ENCODE peak calls at places on chromosomes 3 and 15, in four cellular contexts. Q, S, J and V are unnamed samples. For H3K4me1, the result is how much of the 10 kb centered on the place peaks cover.

GRCh38 chr3:177354461-177354860 is 157.2 kb upstream of the TBL1XR1 start:
- DNase-seq in J (no peak), S (no peak), Q (no peak), V (no peak)

GRCh38 chr15:88108991-88109390 is 147.5 kb downstream of the NTRK3 start:
- DNase-seq in Q (no peak), J (no peak), S (no peak), V (no peak)

GRCh38 chr15:39599871-39600270 is 19.0 kb downstream of the THBS1 start:
- DNase-seq in J (no peak), S (no peak), Q (no peak), V (no peak)

GRCh38 chr3:69999191-70000027 is at the start of gene SAMMSON:
- DNase-seq in S (no peak), J (no peak), Q (no peak), V (no peak)

GRCh38 chr3:41131224-41131623 is 68.1 kb upstream of the CTNNB1 start:
- DNase-seq in S (no peak), J (no peak), Q (no peak), V (no peak)

GRCh38 chr15:70081612-70082011 is 16.1 kb downstream of the TLE3 start:
- DNase-seq in J (no peak), Q (no peak), S (peak), V (no peak)

GRCh38 chr3:159390656-159391055 is 588.8 kb downstream of the MFSD1 start:
- DNase-seq in S (no peak), Q (no peak), J (no peak), V (no peak)

GRCh38 chr3:23966308-23966707 is 21.2 kb downstream of the NR1D2 start:
- DNase-seq in Q (no peak), S (no peak), J (no peak), V (no peak)

GRCh38 chr15:53530762-53531161 is 228.7 kb downstream of the WDR72 start:
- DNase-seq in Q (no peak), J (no peak), S (no peak), V (no peak)

GRCh38 chr15:70605606-70606410 is 157.6 kb downstream of the UACA start:
- DNase-seq in S (no peak), Q (peak), J (no peak), V (peak)

GRCh38 chr3:149401215-149401925 is 23.9 kb upstream of the TM4SF1 start:
- DNase-seq in Q (no peak), S (peak), J (no peak), V (peak)

GRCh38 chr3:130757751-130758150 is 11.1 kb upstream of the PIK3R4 start:
- DNase-seq in S (no peak), J (no peak), Q (no peak), V (no peak)

GRCh38 chr3:113535898-113536297 is 3.5 kb downstream of the SIDT1 start:
- DNase-seq in J (no peak), Q (no peak), S (peak), V (no peak)

GRCh38 chr3:113534365-113534764 is 2.0 kb downstream of the SIDT1 start:
- DNase-seq in Q (no peak), J (no peak), S (no peak), V (no peak)

GRCh38 chr3:113532698-113533533 is 561 bp downstream of the SIDT1 start:
- DNase-seq in S (peak), J (peak), Q (peak), V (peak)

GRCh38 chr3:113531826-113532697 is at the start of gene SIDT1:
- DNase-seq in Q (no peak), J (peak), S (peak), V (peak)

DNA sequence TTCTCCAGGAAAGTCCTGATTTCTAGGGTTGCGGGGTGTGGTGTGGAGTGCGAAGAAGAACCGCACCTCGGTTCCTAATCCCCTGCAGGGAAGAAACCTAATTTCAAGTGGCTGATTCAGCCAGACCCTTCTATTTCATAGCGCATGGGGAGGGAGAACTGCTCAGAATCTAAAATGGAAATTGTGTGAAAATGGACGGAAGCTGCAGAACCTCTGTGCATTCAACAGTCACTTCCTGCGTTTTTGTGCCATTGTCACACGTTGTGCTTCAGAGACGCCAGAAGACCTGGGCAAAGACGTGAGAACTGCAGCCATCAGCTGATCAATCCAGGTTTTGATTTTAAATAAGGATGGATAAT is 1.2 kb downstream of the SIDT1 start:
- DNase-seq in J (no peak), Q (no peak), S (no peak), V (no peak)
- H3K4me3 ChIP-seq in J (peak), Q (peak), S (peak), V (peak)

DNA sequence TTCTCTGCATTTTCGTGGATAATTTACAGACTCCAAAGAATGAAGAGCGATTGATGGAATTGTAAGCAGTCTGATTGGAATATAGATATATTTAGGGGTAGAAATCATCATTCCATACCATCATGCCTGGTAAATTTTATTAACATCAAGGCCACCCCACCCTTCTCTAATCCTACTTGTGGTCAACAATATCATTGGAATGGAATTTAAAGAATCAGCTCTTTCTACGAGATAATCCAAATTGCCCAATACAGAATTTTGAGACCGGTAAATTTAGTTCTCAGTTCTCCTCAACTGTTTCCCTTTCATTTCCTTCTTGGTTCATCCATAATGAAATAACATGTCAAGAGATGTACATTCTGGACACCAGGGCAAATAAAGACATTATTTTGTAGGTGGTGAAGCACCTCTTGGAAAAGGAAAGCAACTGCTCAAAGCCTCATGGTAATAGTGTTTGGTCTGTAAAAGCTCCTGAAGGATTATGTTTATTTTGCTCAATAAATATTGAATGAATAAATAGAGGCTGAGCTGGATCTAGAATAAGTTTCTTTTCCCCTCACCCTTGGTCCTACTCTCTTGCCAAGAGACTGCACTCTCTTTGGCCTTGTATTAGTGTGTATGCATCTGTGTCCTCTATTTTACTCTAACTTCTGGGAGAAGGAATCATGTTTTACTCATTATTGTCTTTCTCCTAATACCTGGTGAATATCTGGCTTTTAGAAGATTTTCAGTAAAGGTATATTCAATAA is 133.7 kb upstream of the BCL6 start:
- DNase-seq in J (no peak), Q (no peak), S (peak), V (no peak)
- H3K4me1 ChIP-seq in J (under half), Q (under half), S (under half), V (under half)

GRCh38 chr15:100095896-100096600 is 245.7 kb downstream of the ADAMTS17 start:
- DNase-seq in S (no peak), Q (no peak), J (no peak), V (no peak)

GRCh38 chr15:100090411-100090810 is 251.4 kb downstream of the ADAMTS17 start:
- DNase-seq in S (peak), J (no peak), Q (no peak), V (no peak)

GRCh38 chr15:100092034-100092433 is 249.7 kb downstream of the ADAMTS17 start:
- DNase-seq in J (no peak), S (no peak), Q (no peak), V (no peak)

GRCh38 chr15:100094127-100094510 is 247.7 kb downstream of the ADAMTS17 start:
- DNase-seq in Q (no peak), J (no peak), S (no peak), V (no peak)

GRCh38 chr15:100093211-100094126 is 248.3 kb downstream of the ADAMTS17 start:
- DNase-seq in J (no peak), S (no peak), Q (no peak), V (no peak)
- H3K27ac ChIP-seq in J (no peak), S (no peak), Q (no peak), V (no peak)

GRCh38 chr15:41291065-41291631 is 41.2 kb downstream of the OIP5 start:
- DNase-seq in J (no peak), Q (no peak), S (peak), V (no peak)
- H3K4me3 ChIP-seq in J (no peak), Q (no peak), S (no peak), V (no peak)

GRCh38 chr3:78732893-78733292 is 1034.9 kb downstream of the ROBO1 start:
- DNase-seq in J (no peak), S (no peak), Q (no peak), V (no peak)
- H3K4me1 ChIP-seq in J (under half), S (under half), Q (under half), V (under half)

GRCh38 chr15:57554821-57555185 is 36.9 kb upstream of the MYZAP start:
- DNase-seq in J (no peak), Q (no peak), S (peak), V (no peak)

GRCh38 chr15:57554063-57554820 is 37.5 kb upstream of the MYZAP start:
- DNase-seq in J (no peak), Q (no peak), S (no peak), V (no peak)

GRCh38 chr15:57552678-57553334 is 38.9 kb upstream of the MYZAP start:
- DNase-seq in S (peak), Q (no peak), J (no peak), V (no peak)

GRCh38 chr15:57551717-57552677 is 39.7 kb upstream of the MYZAP start:
- DNase-seq in S (peak), J (peak), Q (no peak), V (no peak)

DNA sequence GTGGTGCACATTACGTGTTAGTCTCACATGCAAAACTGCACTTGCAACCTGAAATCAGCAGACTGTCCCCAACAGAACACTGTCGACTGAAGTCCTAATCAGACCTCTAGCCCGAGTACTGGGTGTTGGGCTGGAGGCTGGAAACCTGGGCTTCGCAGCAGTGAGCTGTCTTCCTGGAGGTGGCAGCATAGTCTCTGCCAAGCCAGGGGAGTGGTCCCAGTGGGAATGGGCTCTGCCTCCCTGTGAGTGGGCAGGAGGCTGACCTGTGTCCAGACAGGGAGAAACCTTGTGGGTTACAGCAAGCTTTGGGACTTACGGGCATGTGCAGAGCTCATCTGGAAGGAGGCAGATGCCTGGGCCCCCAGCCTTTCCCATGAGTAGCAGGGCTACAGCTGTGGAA is 38.2 kb upstream of the MYZAP start:
- DNase-seq in J (no peak), Q (no peak), S (peak), V (no peak)
- H3K27ac ChIP-seq in J (peak), Q (no peak), S (no peak), V (no peak)